ENCODE peak calls at places on chromosomes 1 and 21, in five cellular contexts. One of them, this sample, is unnamed.

GRCh38 chr21:33229776-33230517 is at the start of gene IFNAR2:
- DNase-seq in choroid plexus epithelial cell: peak; percentile 53
- DNase-seq in C1 segment of cervical spinal cord: peak; percentile 77
- DNase-seq in activated T-cell treated with anti-CD3 and anti-CD28 coated beads, Interleukin-2, amount 50 U/mL, for 72 hours: peak; percentile 86
- DNase-seq in uterus: peak; percentile 57
- DNase-seq in this sample: peak; percentile 88

GRCh38 chr1:229603387-229604005 is 22.4 kb downstream of the TAF5L start:
- DNase-seq in choroid plexus epithelial cell: no peak
- DNase-seq in C1 segment of cervical spinal cord: no peak
- DNase-seq in activated T-cell treated with anti-CD3 and anti-CD28 coated beads, Interleukin-2, amount 50 U/mL, for 72 hours: no peak
- DNase-seq in uterus: no peak
- DNase-seq in this sample: no peak

GRCh38 chr1:44808063-44808937 is at the start of gene BTBD19:
- DNase-seq in choroid plexus epithelial cell: peak; percentile 96
- DNase-seq in C1 segment of cervical spinal cord: peak; percentile 70
- DNase-seq in activated T-cell treated with anti-CD3 and anti-CD28 coated beads, Interleukin-2, amount 50 U/mL, for 72 hours: peak; percentile 78
- DNase-seq in uterus: peak; percentile 91
- DNase-seq in this sample: peak; percentile 89

GRCh38 chr1:17155257-17155895 is 36.1 kb upstream of the PADI2 start:
- DNase-seq in choroid plexus epithelial cell: peak; percentile 8
- DNase-seq in C1 segment of cervical spinal cord: no peak
- DNase-seq in activated T-cell treated with anti-CD3 and anti-CD28 coated beads, Interleukin-2, amount 50 U/mL, for 72 hours: no peak
- DNase-seq in uterus: no peak
- DNase-seq in this sample: no peak

GRCh38 chr1:165073402-165074007 is 283.0 kb downstream of the LMX1A start:
- DNase-seq in choroid plexus epithelial cell: peak; percentile 82
- DNase-seq in C1 segment of cervical spinal cord: no peak
- DNase-seq in activated T-cell treated with anti-CD3 and anti-CD28 coated beads, Interleukin-2, amount 50 U/mL, for 72 hours: peak; percentile 7
- DNase-seq in uterus: peak; percentile 33
- DNase-seq in this sample: no peak

GRCh38 chr1:46549697-46550681 is 1.5 kb downstream of the KNCN start:
- DNase-seq in choroid plexus epithelial cell: peak; percentile 79
- DNase-seq in C1 segment of cervical spinal cord: no peak
- DNase-seq in activated T-cell treated with anti-CD3 and anti-CD28 coated beads, Interleukin-2, amount 50 U/mL, for 72 hours: no peak
- DNase-seq in uterus: no peak
- DNase-seq in this sample: no peak

GRCh38 chr1:116769561-116769977 is 15.3 kb downstream of the CD2 start:
- DNase-seq in choroid plexus epithelial cell: peak; percentile 28
- DNase-seq in C1 segment of cervical spinal cord: no peak
- DNase-seq in activated T-cell treated with anti-CD3 and anti-CD28 coated beads, Interleukin-2, amount 50 U/mL, for 72 hours: peak; percentile 72
- DNase-seq in uterus: no peak
- DNase-seq in this sample: no peak

GRCh38 chr1:29671957-29672356 is 435.6 kb downstream of the PTPRU start:
- DNase-seq in choroid plexus epithelial cell: no peak
- DNase-seq in C1 segment of cervical spinal cord: no peak
- DNase-seq in activated T-cell treated with anti-CD3 and anti-CD28 coated beads, Interleukin-2, amount 50 U/mL, for 72 hours: no peak
- DNase-seq in uterus: no peak
- DNase-seq in this sample: no peak

GRCh38 chr21:38915546-38915945 is 109.8 kb downstream of the ETS2 start:
- DNase-seq in choroid plexus epithelial cell: no peak
- DNase-seq in C1 segment of cervical spinal cord: no peak
- DNase-seq in activated T-cell treated with anti-CD3 and anti-CD28 coated beads, Interleukin-2, amount 50 U/mL, for 72 hours: no peak
- DNase-seq in uterus: no peak
- DNase-seq in this sample: no peak

GRCh38 chr1:207845109-207845508 is 65.8 kb downstream of the CD34 start:
- DNase-seq in choroid plexus epithelial cell: no peak
- DNase-seq in C1 segment of cervical spinal cord: peak; percentile 50
- DNase-seq in activated T-cell treated with anti-CD3 and anti-CD28 coated beads, Interleukin-2, amount 50 U/mL, for 72 hours: no peak
- DNase-seq in uterus: no peak
- DNase-seq in this sample: peak; percentile 46

GRCh38 chr21:40841524-40842196 is 5.3 kb downstream of the DSCAM start:
- DNase-seq in choroid plexus epithelial cell: no peak
- DNase-seq in C1 segment of cervical spinal cord: peak; percentile 71
- DNase-seq in activated T-cell treated with anti-CD3 and anti-CD28 coated beads, Interleukin-2, amount 50 U/mL, for 72 hours: peak; percentile 3
- DNase-seq in uterus: no peak
- DNase-seq in this sample: peak; percentile 38

GRCh38 chr21:45970674-45971486 is 10.7 kb upstream of the COL6A1 start:
- DNase-seq in choroid plexus epithelial cell: peak; percentile 57
- DNase-seq in C1 segment of cervical spinal cord: no peak
- DNase-seq in activated T-cell treated with anti-CD3 and anti-CD28 coated beads, Interleukin-2, amount 50 U/mL, for 72 hours: peak; percentile 67
- DNase-seq in uterus: peak; percentile 74
- DNase-seq in this sample: peak; percentile 71

GRCh38 chr1:166197141-166197540 is 30.3 kb upstream of the FAM78B start:
- DNase-seq in choroid plexus epithelial cell: no peak
- DNase-seq in C1 segment of cervical spinal cord: no peak
- DNase-seq in activated T-cell treated with anti-CD3 and anti-CD28 coated beads, Interleukin-2, amount 50 U/mL, for 72 hours: no peak
- DNase-seq in uterus: no peak
- DNase-seq in this sample: no peak

GRCh38 chr1:38123356-38123755 is 76.8 kb upstream of the POU3F1 start:
- DNase-seq in choroid plexus epithelial cell: no peak
- DNase-seq in C1 segment of cervical spinal cord: no peak
- DNase-seq in activated T-cell treated with anti-CD3 and anti-CD28 coated beads, Interleukin-2, amount 50 U/mL, for 72 hours: no peak
- DNase-seq in uterus: no peak
- DNase-seq in this sample: no peak

GRCh38 chr1:239179001-239179400 is 207.4 kb upstream of the CHRM3 start:
- DNase-seq in choroid plexus epithelial cell: no peak
- DNase-seq in C1 segment of cervical spinal cord: no peak
- DNase-seq in activated T-cell treated with anti-CD3 and anti-CD28 coated beads, Interleukin-2, amount 50 U/mL, for 72 hours: no peak
- DNase-seq in uterus: no peak
- DNase-seq in this sample: no peak

GRCh38 chr21:45983981-45984551 is 2.5 kb downstream of the COL6A1 start:
- DNase-seq in choroid plexus epithelial cell: no peak
- DNase-seq in C1 segment of cervical spinal cord: no peak
- DNase-seq in activated T-cell treated with anti-CD3 and anti-CD28 coated beads, Interleukin-2, amount 50 U/mL, for 72 hours: no peak
- DNase-seq in uterus: peak; percentile 61
- DNase-seq in this sample: peak; percentile 74

GRCh38 chr21:40587786-40588353 is 259.1 kb downstream of the DSCAM start:
- DNase-seq in choroid plexus epithelial cell: no peak
- DNase-seq in C1 segment of cervical spinal cord: no peak
- DNase-seq in activated T-cell treated with anti-CD3 and anti-CD28 coated beads, Interleukin-2, amount 50 U/mL, for 72 hours: no peak
- DNase-seq in uterus: no peak
- DNase-seq in this sample: no peak

GRCh38 chr1:110118636-110119396 is 6.6 kb downstream of the UBL4B start:
- DNase-seq in choroid plexus epithelial cell: peak; percentile 20
- DNase-seq in C1 segment of cervical spinal cord: no peak
- DNase-seq in activated T-cell treated with anti-CD3 and anti-CD28 coated beads, Interleukin-2, amount 50 U/mL, for 72 hours: peak; percentile 29
- DNase-seq in uterus: no peak
- DNase-seq in this sample: no peak